ENCODE peak calls at places on chromosomes 13 and 19, in seven cellular contexts. V is tibial artery, B is transverse colon, W is psoas muscle, S is A549, L is adipocyte, J is astrocyte of the cerebellum. F is an unnamed sample.

GRCh38 chr19:49338023-49338677 is 2.9 kb downstream of the CD37 start:
- DNase-seq in V (peak), B (no peak), W (no peak), S (no peak), L (no peak), J (no peak), F (peak)

GRCh38 chr19:46715620-46716012 is 1.3 kb downstream of the PRKD2 start:
- DNase-seq in V (no peak), B (no peak), W (no peak), S (no peak), L (no peak), J (no peak), F (no peak)

GRCh38 chr13:97879646-97880297 is 73.7 kb upstream of the IPO5 start:
- DNase-seq in V (no peak), B (no peak), W (no peak), S (peak), L (peak), J (peak), F (no peak)

GRCh38 chr13:34696296-34696695 is 245.8 kb upstream of the NBEA start:
- DNase-seq in V (no peak), B (no peak), W (no peak), S (no peak), L (no peak), J (no peak), F (no peak)

GRCh38 chr13:34926513-34926912 is 15.6 kb upstream of the NBEA start:
- DNase-seq in V (no peak), B (no peak), W (no peak), S (no peak), L (peak), J (peak), F (no peak)

GRCh38 chr19:12668937-12669271 is 2.3 kb downstream of the WDR83 start:
- DNase-seq in V (peak), B (peak), W (peak), S (no peak), L (peak), J (peak), F (peak)

GRCh38 chr19:43362179-43362578 is 8.7 kb downstream of the CD177 start:
- DNase-seq in V (no peak), B (no peak), W (no peak), S (no peak), L (no peak), J (no peak), F (no peak)

GRCh38 chr19:17830567-17831418 is 9.5 kb upstream of the INSL3 start:
- DNase-seq in V (no peak), B (peak), W (peak), S (peak), L (peak), J (no peak), F (peak)

GRCh38 chr19:10611907-10612306 is 13.4 kb upstream of the SLC44A2 start:
- DNase-seq in V (no peak), B (no peak), W (no peak), S (no peak), L (no peak), J (no peak), F (no peak)

GRCh38 chr19:16605552-16605951 is 22.5 kb downstream of the MED26 start:
- DNase-seq in V (no peak), B (no peak), W (no peak), S (no peak), L (no peak), J (no peak), F (no peak)

GRCh38 chr19:22784051-22784450 is at the start of gene ZNF99:
- DNase-seq in V (peak), B (no peak), W (peak), S (no peak), L (no peak), J (no peak), F (peak)

GRCh38 chr19:22783651-22784050 is 300 bp downstream of the ZNF99 start:
- DNase-seq in V (no peak), B (no peak), W (no peak), S (no peak), L (no peak), J (no peak), F (no peak)
- H3K4me3 ChIP-seq in V (peak), B (peak), W (peak), S (no peak), L (peak), J (no peak), F (peak)

DNA sequence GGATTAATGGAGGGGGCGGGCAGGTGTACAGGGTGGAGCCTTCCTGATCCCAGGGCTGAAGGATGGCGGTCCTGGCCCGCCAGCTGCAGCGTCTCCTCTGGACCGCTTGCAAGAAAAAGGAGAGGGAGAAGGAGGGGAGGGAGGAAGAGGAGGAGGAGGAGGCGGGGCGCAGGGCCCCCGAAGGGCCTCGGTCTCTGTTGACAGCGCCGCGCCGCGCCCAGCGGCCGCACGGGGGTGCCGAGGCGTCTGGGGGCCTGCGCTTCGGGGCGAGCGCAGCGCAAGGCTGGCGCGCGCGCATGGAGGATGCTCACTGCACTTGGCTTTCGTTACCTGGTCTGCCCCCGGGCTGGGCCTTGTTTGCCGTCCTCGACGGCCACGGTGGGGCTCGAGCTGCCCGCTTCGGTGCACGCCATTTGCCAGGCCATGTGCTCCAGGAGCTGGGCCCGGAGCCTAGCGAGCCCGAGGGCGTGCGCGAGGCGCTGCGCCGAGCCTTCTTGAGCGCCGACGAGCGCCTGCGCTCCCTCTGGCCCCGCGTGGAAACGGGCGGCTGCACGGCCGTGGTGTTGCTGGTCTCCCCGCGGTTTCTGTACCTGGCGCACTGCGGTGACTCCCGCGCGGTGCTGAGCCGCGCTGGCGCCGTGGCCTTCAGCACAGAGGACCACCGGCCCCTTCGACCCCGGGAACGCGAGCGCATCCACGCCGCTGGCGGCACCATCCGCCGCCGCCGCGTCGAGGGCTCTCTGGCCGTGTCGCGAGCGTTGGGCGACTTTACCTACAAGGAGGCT is at the start of gene PPM1N:
- DNase-seq in V (no peak), B (no peak), W (no peak), S (no peak), L (peak), J (no peak), F (no peak)
- H3K4me3 ChIP-seq in V (peak), B (peak), W (peak), S (peak), L (peak), J (peak), F (peak)

GRCh38 chr13:29748097-29748496 is 102.3 kb downstream of the UBL3 start:
- DNase-seq in V (no peak), B (peak), W (no peak), S (no peak), L (no peak), J (no peak), F (no peak)

GRCh38 chr13:29745704-29746103 is 104.7 kb downstream of the UBL3 start:
- DNase-seq in V (no peak), B (no peak), W (no peak), S (no peak), L (no peak), J (no peak), F (no peak)

GRCh38 chr13:29740961-29741360 is 109.5 kb downstream of the UBL3 start:
- DNase-seq in V (no peak), B (no peak), W (no peak), S (no peak), L (no peak), J (no peak), F (no peak)

GRCh38 chr13:29746167-29746677 is 104.2 kb downstream of the UBL3 start:
- DNase-seq in V (no peak), B (no peak), W (no peak), S (no peak), L (peak), J (no peak), F (no peak)

GRCh38 chr13:29743229-29743786 is 107.1 kb downstream of the UBL3 start:
- DNase-seq in V (peak), B (peak), W (peak), S (no peak), L (peak), J (peak), F (peak)
- H3K4me3 ChIP-seq in V (no peak), B (no peak), W (no peak), S (no peak), L (peak), J (no peak), F (no peak)

GRCh38 chr19:58398087-58398486 is 2.6 kb downstream of the RNF225 start:
- DNase-seq in V (no peak), B (no peak), W (no peak), S (no peak), L (no peak), J (no peak), F (no peak)

GRCh38 chr19:58397533-58398037 is 2.1 kb downstream of the RNF225 start:
- DNase-seq in V (no peak), B (no peak), W (no peak), S (no peak), L (no peak), J (no peak), F (no peak)

GRCh38 chr19:58395220-58395978 is at the start of gene RNF225:
- DNase-seq in V (no peak), B (peak), W (no peak), S (no peak), L (no peak), J (no peak), F (no peak)

GRCh38 chr19:58395979-58396627 is 647 bp downstream of the RNF225 start:
- DNase-seq in V (no peak), B (no peak), W (no peak), S (no peak), L (no peak), J (no peak), F (no peak)

GRCh38 chr19:58396691-58397532 is 1.5 kb downstream of the RNF225 start:
- DNase-seq in V (no peak), B (no peak), W (no peak), S (no peak), L (no peak), J (no peak), F (no peak)
- H3K4me3 ChIP-seq in V (no peak), B (no peak), W (no peak), S (no peak), L (no peak), J (no peak), F (peak)

GRCh38 chr19:52690395-52691214 is 44.2 kb downstream of the ZNF611 start:
- DNase-seq in V (peak), B (peak), W (peak), S (no peak), L (peak), J (peak), F (peak)

GRCh38 chr19:52685811-52686210 is 47.7 kb upstream of the ZNF83 start:
- DNase-seq in V (no peak), B (no peak), W (no peak), S (no peak), L (no peak), J (no peak), F (no peak)

GRCh38 chr19:52689804-52690394 is 44.9 kb downstream of the ZNF611 start:
- DNase-seq in V (peak), B (peak), W (peak), S (no peak), L (peak), J (no peak), F (peak)

GRCh38 chr19:52688335-52688734 is 46.5 kb downstream of the ZNF611 start:
- DNase-seq in V (no peak), B (no peak), W (no peak), S (no peak), L (no peak), J (no peak), F (no peak)

DNA sequence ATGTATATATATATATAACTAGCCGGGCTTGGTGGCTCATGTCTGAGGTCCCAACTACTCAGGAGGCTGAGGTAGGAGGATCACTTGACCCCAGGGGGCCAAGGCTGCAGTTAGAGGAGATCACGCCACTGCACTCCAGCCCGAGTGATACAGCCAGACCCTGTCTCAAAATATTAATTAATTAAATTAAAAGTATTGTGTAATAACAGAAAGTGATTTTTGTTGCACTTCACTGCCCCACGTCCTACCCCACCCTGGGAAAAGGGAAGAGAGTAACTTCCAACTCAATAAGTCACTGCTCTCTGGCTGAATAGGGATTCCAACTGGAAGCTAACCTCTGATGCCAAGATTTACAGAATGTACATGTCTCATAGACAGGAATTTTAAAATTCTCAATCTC is 47.2 kb downstream of the ZNF611 start:
- DNase-seq in V (no peak), B (no peak), W (no peak), S (no peak), L (no peak), J (no peak), F (no peak)
- H3K4me3 ChIP-seq in V (no peak), B (no peak), W (no peak), S (no peak), L (no peak), J (no peak), F (no peak)

DNA sequence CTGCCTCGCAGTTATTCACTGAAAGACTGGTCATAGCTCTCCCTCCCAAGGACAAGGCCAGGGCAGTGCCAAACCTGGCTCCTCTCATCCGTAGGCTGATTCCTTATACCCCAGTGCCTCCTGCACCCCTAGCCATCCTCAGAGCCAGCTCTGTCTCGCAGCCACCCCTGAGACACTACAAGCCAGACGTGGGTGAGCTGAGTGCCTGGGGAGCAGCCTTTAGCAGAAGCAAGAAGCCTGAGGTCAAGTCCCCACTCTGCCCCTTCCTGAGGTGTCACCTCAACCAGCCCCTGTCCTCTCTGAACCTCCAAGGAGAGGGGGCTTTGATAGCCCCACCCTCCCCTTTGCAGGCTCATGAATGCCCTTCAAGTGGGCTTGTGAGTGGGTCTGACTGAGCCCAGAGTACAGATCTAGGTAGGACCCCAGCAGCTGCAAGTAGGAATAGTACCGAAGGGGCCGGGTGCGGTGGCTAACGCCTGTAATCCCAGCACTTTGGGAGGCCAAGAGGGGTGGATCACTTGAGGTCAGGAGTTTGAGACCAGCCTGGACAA is 14.8 kb upstream of the AKAP8L start:
- DNase-seq in V (no peak), B (no peak), W (no peak), S (no peak), L (no peak), J (no peak), F (no peak)
- H3K4me3 ChIP-seq in V (peak), B (no peak), W (peak), S (peak), L (peak), J (peak), F (peak)

GRCh38 chr13:59459972-59460371 is 703.8 kb downstream of the DIAPH3 start:
- DNase-seq in V (no peak), B (no peak), W (no peak), S (no peak), L (peak), J (no peak), F (no peak)

GRCh38 chr13:59463023-59463422 is 700.7 kb downstream of the DIAPH3 start:
- DNase-seq in V (no peak), B (no peak), W (no peak), S (no peak), L (no peak), J (no peak), F (no peak)

GRCh38 chr13:59461411-59461810 is 702.3 kb downstream of the DIAPH3 start:
- DNase-seq in V (no peak), B (no peak), W (no peak), S (no peak), L (no peak), J (no peak), F (no peak)

GRCh38 chr13:59464926-59465325 is 698.8 kb downstream of the DIAPH3 start:
- DNase-seq in V (no peak), B (no peak), W (no peak), S (no peak), L (no peak), J (no peak), F (no peak)

DNA sequence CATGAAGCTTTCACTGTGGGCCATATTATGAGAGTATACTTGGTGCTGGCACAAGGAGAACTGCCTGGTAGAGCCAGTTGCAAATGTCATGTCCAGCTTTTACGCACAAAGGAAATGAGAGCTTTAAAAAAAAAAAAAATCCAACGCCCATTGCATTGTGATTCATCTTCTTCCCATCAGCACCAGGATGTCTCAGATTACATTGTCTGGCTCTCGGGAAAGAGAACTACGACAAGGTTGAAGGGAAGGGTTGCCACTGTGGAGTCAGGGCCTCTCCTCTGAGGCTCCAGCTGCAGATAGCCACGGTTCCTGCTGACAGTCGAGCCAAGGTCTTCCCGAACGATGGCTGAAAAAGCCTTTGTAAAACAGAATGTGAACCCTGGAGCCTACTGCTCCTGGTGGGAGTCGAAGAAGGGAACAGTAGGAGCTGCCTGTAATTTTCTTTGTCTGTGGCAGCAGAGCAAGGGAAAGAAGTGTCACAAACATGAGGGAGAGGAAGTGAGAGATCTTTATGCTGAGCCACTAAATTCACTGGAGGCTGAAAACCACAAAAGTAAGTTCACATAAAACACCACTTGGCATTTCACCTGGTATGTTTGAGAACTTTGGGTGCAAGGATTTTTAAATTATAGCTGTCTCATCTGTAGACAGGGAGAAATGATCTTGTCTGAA is 704.7 kb downstream of the DIAPH3 start:
- DNase-seq in V (no peak), B (no peak), W (no peak), S (no peak), L (peak), J (peak), F (no peak)
- H3K4me3 ChIP-seq in V (no peak), B (no peak), W (no peak), S (no peak), L (no peak), J (no peak), F (no peak)

DNA sequence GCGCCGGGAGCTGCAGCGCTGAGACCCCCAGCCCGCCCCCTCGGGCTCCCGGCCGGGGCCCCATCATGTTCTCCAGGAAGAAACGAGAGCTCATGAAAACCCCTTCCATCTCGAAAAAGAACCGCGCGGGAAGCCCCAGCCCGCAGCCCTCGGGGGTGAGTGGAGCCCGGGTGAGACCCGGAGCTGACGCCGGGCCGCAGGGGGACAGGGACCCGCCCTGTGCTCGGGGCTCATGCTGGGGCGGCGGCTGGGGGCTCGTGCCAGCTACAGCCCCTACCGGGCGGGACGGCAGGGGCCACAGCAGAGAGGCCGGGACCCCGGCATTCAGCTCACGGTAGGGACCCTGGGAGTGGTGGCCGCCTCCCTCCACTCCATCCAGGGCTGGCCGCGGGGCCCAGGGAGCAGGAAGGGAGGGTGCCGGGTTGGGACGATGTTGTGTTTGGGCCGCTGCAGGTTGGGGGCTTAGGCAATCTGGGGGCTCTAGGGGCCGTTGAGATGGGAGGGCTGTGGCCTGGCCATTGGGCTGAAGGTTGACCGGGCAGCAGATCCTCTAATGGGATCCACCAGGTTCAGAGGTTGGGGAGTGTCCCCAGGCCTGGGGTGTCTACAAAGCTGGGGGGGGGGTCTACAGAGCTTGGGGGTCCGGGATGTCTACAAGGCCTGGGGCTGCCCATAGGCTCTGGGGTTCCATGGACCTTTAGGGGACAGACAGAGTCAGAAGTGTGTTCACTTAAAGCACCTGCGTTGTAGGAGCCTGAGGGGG is 555 bp downstream of the ARHGAP45 start:
- DNase-seq in V (no peak), B (peak), W (peak), S (no peak), L (no peak), J (no peak), F (no peak)
- H3K4me3 ChIP-seq in V (peak), B (peak), W (peak), S (peak), L (no peak), J (peak), F (peak)

GRCh38 chr19:6743714-6744380 is 4.4 kb downstream of the TRIP10 start:
- DNase-seq in V (no peak), B (peak), W (no peak), S (no peak), L (no peak), J (no peak), F (no peak)
- H3K4me3 ChIP-seq in V (peak), B (no peak), W (peak), S (peak), L (peak), J (no peak), F (no peak)

F was measured in testis.